ENCODE peak calls at places on chromosomes 11 and 22, in four cellular contexts. H is GM12865, N is GM10248, S is HL-60. B is an unnamed sample.

GRCh38 chr11:14213006-14213405 is 146.0 kb downstream of the RRAS2 start:
- DNase-seq in S (no peak), N (no peak), H (no peak), B (no peak)

GRCh38 chr11:94020777-94021615 is at the start of gene HEPHL1:
- DNase-seq in S (no peak), H (no peak), N (no peak), B (no peak)

GRCh38 chr11:47396049-47396320 is 12.4 kb upstream of the SLC39A13 start:
- DNase-seq in H (no peak), N (no peak), S (no peak), B (no peak)

GRCh38 chr11:113831314-113831713 is 44.1 kb downstream of the USP28 start:
- DNase-seq in N (peak; percentile 47), S (no peak), H (peak; percentile 53), B (no peak)

GRCh38 chr11:65471410-65471762 is 27.5 kb upstream of the MALAT1 start:
- DNase-seq in S (peak; percentile 78), N (peak; percentile 45), H (peak; percentile 79), B (no peak)

GRCh38 chr22:37467556-37467955 is 18.6 kb downstream of the MFNG start:
- DNase-seq in H (no peak), N (no peak), S (no peak), B (no peak)

GRCh38 chr11:221998-222789 is 13.9 kb downstream of the SIRT3 start:
- DNase-seq in H (no peak), S (no peak), N (no peak), B (no peak)

GRCh38 chr22:19974233-19974861 is 32.7 kb upstream of the TXNRD2 start:
- DNase-seq in S (peak; percentile 22), H (peak; percentile 72), N (peak; percentile 71), B (no peak)

GRCh38 chr11:96063053-96063452 is 139.1 kb upstream of the MTMR2 start:
- DNase-seq in S (no peak), N (no peak), H (no peak), B (no peak)

GRCh38 chr11:69442807-69443137 is 38.7 kb upstream of the LINC01488 start:
- DNase-seq in N (no peak), H (no peak), S (no peak), B (no peak)

GRCh38 chr11:133934096-133934495 is 22.7 kb downstream of the IGSF9B start:
- DNase-seq in N (no peak), H (no peak), S (no peak), B (no peak)

GRCh38 chr11:128716231-128716630 is 22.4 kb downstream of the FLI1 start:
- DNase-seq in N (no peak), S (peak; percentile 38), H (no peak), B (no peak)

GRCh38 chr11:3622521-3622920 is 19.3 kb downstream of the ART5 start:
- DNase-seq in H (no peak), S (no peak), N (no peak), B (no peak)

GRCh38 chr11:102309621-102310541 is 7.4 kb upstream of the BIRC3 start:
- DNase-seq in S (no peak), H (no peak), N (no peak), B (no peak)

GRCh38 chr22:29152381-29153138 is 53.1 kb upstream of the EMID1 start:
- DNase-seq in N (no peak), S (no peak), H (no peak), B (no peak)

GRCh38 chr22:29156507-29156906 is 49.2 kb upstream of the EMID1 start:
- DNase-seq in H (peak; percentile 60), N (peak; percentile 47), S (no peak), B (no peak)

GRCh38 chr22:29152045-29152380 is 53.7 kb upstream of the EMID1 start:
- DNase-seq in S (no peak), H (no peak), N (no peak), B (no peak)

GRCh38 chr22:29155966-29156365 is 49.7 kb upstream of the EMID1 start:
- DNase-seq in H (no peak), N (no peak), S (no peak), B (no peak)

DNA sequence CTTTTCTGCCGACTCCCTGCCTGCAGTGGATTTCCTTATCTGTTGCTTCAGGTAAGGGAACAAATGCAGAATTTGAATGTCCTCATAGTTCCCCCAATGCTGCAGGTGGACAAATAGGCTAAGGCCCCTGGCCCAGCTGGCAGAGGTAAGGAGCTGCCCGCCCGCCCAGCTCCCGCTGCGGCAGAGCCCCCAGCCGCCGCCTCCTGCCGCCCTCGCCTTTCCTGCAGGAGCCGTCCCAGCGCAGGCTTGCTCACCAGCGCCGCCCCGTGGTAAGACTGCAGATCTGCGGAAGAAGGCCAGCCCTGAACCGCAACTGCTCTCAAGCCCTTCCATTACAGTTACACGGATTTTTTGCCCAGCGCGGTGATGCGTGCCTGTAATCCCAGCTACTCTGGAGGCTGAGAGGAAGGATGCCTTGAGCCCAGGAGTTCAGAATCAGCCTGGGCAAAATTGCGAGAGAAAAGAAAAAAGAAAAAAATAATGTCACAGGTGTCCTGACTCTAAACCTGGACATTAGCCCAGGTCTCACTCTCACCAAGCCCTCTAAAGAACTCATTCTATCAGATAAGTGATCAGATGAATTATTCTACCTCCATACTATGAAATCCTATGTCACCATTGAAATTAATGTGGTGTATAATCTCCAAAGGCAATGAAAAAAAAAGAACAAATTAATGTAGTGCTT is 51.2 kb upstream of the EMID1 start:
- DNase-seq in N (peak; percentile 88), H (peak; percentile 72), S (peak; percentile 75), B (peak; percentile 92)
- TF ChIP-seq CTCF in N (peak; percentile 99), H (peak; percentile 94), S (peak; percentile 62), B (peak; percentile 97)

GRCh38 chr11:70494559-70495350 is 96.4 kb downstream of the CTTN start:
- DNase-seq in S (no peak), N (no peak), H (no peak), B (no peak)

GRCh38 chr11:70491696-70492472 is 93.6 kb downstream of the CTTN start:
- DNase-seq in H (no peak), N (no peak), S (no peak), B (no peak)

GRCh38 chr11:70493891-70494290 is 95.6 kb downstream of the CTTN start:
- DNase-seq in S (no peak), N (no peak), H (no peak), B (no peak)

GRCh38 chr11:70490723-70491558 is 92.6 kb downstream of the CTTN start:
- DNase-seq in S (no peak), H (no peak), N (no peak), B (no peak)

GRCh38 chr11:70493089-70493474 is 94.8 kb downstream of the CTTN start:
- DNase-seq in N (no peak), H (no peak), S (no peak), B (no peak)
- TF ChIP-seq CTCF in N (no peak), H (no peak), S (no peak), B (no peak)

GRCh38 chr22:49429066-49429465 is 398.6 kb downstream of the BRD1 start:
- DNase-seq in H (no peak), N (no peak), S (no peak), B (peak; percentile 53)
- TF ChIP-seq CTCF in H (no peak), N (no peak), S (no peak), B (no peak)

DNA sequence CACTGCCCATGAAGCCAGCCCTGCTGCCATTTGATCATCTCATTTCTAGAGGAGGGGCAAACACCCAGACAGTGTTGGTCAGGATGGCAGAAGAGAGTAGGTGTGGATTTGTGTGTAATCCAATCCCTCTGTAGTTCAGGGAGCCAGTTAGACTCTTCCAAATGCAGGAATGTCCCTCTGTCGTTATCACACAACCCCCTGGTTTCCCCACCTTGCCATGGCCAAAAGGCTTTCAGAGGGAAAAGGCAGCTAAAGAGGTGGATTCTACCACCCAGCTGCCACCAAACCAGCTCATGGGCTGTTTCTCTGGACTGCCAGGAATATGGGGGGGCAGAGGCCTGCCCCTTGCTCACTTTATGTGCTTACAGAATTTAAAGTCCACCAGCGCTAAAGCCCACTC is 18.0 kb downstream of the TSKU start:
- DNase-seq in S (no peak), H (no peak), N (no peak), B (peak; percentile 51)
- TF ChIP-seq CTCF in S (no peak), H (no peak), N (no peak), B (no peak)

GRCh38 chr22:22817468-22818201 is 70.0 kb upstream of the IGLL5 start:
- DNase-seq in H (no peak), S (no peak), N (no peak), B (peak; percentile 80)
- TF ChIP-seq CTCF in H (no peak), S (no peak), N (no peak), B (no peak)

GRCh38 chr11:121419839-121420238 is 32.3 kb upstream of the SORL1 start:
- DNase-seq in N (no peak), H (no peak), S (no peak), B (no peak)

GRCh38 chr11:121418625-121419114 is 33.4 kb upstream of the SORL1 start:
- DNase-seq in H (peak; percentile 29), N (no peak), S (peak; percentile 96), B (no peak)

GRCh38 chr11:121422675-121423074 is 29.4 kb upstream of the SORL1 start:
- DNase-seq in N (no peak), H (peak; percentile 78), S (no peak), B (no peak)

GRCh38 chr11:121420398-121420797 is 31.7 kb upstream of the SORL1 start:
- DNase-seq in S (no peak), N (no peak), H (peak; percentile 44), B (no peak)

DNA sequence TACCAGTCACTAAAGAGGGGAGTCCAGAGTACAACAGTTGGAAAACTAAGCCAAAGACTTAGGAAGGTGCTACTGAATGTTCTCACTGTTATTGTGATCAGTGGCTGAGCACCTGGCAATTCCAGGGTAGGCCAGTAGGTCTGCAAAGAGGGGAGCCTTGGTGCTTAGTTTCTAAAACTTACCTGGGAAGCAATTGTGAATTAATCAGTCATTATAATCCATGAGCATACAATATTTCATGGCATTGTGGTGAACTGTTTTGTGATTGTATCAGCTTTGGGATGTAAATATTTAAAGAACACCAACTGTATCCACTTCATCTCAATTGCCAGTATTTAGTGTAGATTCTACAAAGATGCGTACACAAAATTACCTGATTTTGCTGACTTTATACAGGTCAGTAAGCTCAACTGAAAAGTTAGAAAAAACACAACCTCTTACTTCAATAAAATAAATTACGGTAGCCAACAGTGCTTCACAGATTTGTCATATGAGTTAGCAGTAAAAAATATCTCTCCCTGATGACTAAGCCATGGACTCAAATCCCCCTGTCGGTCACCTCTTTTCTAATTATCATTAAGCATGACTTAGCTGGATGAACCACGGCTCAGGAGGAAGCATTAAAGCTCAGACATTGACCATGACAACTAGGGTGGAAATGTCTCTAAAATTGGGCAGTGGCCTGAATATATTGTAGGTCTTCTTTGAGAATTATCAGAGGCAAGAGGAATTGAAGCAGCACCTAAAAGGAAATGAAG is 30.8 kb upstream of the SORL1 start:
- DNase-seq in S (no peak), N (no peak), H (peak; percentile 34), B (no peak)
- TF ChIP-seq CTCF in S (no peak), N (no peak), H (no peak), B (no peak)

GRCh38 chr11:2590951-2591754 is 108.6 kb downstream of the KCNQ1OT1 start:
- DNase-seq in S (no peak), H (no peak), N (peak; percentile 11), B (no peak)
- TF ChIP-seq CTCF in S (no peak), H (no peak), N (no peak), B (no peak)

DNA sequence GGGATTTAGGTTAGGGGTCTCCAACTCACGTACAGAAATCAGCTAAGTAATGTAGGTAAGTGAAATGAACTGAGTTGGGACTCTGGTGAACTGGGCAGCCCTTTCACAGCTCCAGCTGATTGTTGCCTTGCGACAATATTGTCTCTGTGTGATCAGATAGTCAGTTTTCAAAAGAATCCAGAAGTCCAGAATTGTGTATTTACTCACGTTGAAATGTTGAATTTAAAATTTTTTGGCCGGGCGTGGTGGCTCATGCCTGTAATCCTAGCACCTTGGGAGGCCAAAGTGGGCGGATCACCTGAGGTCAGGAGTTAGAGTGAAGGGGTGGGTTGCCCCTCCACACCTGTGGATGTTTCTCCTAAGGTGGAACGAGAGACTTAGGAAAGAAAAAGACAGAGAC is 18.8 kb upstream of the WDR74 start:
- DNase-seq in H (no peak), N (no peak), S (no peak), B (no peak)
- TF ChIP-seq CTCF in H (no peak), N (no peak), S (no peak), B (no peak)

GRCh38 chr22:31451709-31452571 is 37.7 kb downstream of the EIF4ENIF1 start:
- DNase-seq in H (peak; percentile 65), N (peak; percentile 44), S (peak; percentile 39), B (no peak)
- TF ChIP-seq CTCF in H (peak; percentile 54), N (peak; percentile 56), S (peak; percentile 49), B (peak; percentile 61)

B was measured in osteocyte.